ENCODE peak calls at places on chromosomes 5 and 9, in four cellular contexts. J is HL-60, B is upper lobe of right lung, F is astrocyte of the cerebellum. O is an unnamed sample.

GRCh38 chr5:36744678-36745659 is 131.6 kb upstream of the NIPBL start:
- DNase-seq in F (peak), J (no peak), B (peak), O (peak)

GRCh38 chr9:16030513-16031185 is 477.8 kb downstream of the CCDC171 start:
- DNase-seq in F (peak), B (no peak), J (no peak), O (no peak)

GRCh38 chr9:73121375-73121935 is 30.2 kb upstream of the ANXA1 start:
- DNase-seq in F (no peak), B (no peak), J (no peak), O (no peak)

GRCh38 chr9:89498845-89499480 is 1.1 kb upstream of the SEMA4D start:
- DNase-seq in B (no peak), F (no peak), J (no peak), O (no peak)

GRCh38 chr9:12730952-12731351 is 37.8 kb downstream of the TYRP1 start:
- DNase-seq in B (no peak), F (no peak), J (no peak), O (no peak)

GRCh38 chr9:129006328-129007034 is 21.6 kb downstream of the SH3GLB2 start:
- DNase-seq in J (peak), F (peak), B (peak), O (no peak)

GRCh38 chr9:33272061-33272460 is 7.2 kb downstream of the CHMP5 start:
- DNase-seq in J (no peak), B (no peak), F (no peak), O (no peak)

GRCh38 chr5:118126159-118126558 is 862.2 kb downstream of the DTWD2 start:
- DNase-seq in F (peak), B (no peak), J (no peak), O (no peak)

GRCh38 chr5:102959055-102959454 is 160.9 kb downstream of the GIN1 start:
- DNase-seq in F (peak), B (no peak), J (no peak), O (no peak)

GRCh38 chr5:151596839-151597539 is 5.9 kb upstream of the FAT2 start:
- DNase-seq in F (no peak), J (no peak), B (no peak), O (no peak)

GRCh38 chr5:32326216-32326772 is 13.6 kb upstream of the MTMR12 start:
- DNase-seq in F (no peak), B (no peak), J (no peak), O (no peak)

GRCh38 chr5:130316971-130317421 is 412.7 kb downstream of the CHSY3 start:
- DNase-seq in B (no peak), F (no peak), J (no peak), O (no peak)

GRCh38 chr5:2133936-2134335 is 251.2 kb upstream of the IRX4 start:
- DNase-seq in J (no peak), F (no peak), B (no peak), O (no peak)

GRCh38 chr9:98714833-98715232 is 6.1 kb upstream of the GABBR2 start:
- DNase-seq in F (no peak), B (no peak), J (no peak), O (no peak)

GRCh38 chr5:57749396-57749795 is 266.8 kb upstream of the ACTBL2 start:
- DNase-seq in F (no peak), J (no peak), B (no peak), O (no peak)

GRCh38 chr9:95005276-95006141 is 279.0 kb downstream of the AOPEP start:
- DNase-seq in F (no peak), B (no peak), J (no peak), O (no peak)

GRCh38 chr9:5842926-5843325 is 10.0 kb upstream of the ERMP1 start:
- DNase-seq in J (no peak), F (no peak), B (no peak), O (no peak)

GRCh38 chr5:76144892-76145291 is 61.7 kb downstream of the SV2C start:
- DNase-seq in B (no peak), J (no peak), F (no peak), O (no peak)

GRCh38 chr5:60382761-60383160 is 317.2 kb downstream of the DEPDC1B start:
- DNase-seq in F (peak), B (no peak), J (peak), O (no peak)

GRCh38 chr5:179323026-179323571 is 22.2 kb downstream of the ADAMTS2 start:
- DNase-seq in F (no peak), J (no peak), B (peak), O (no peak)

GRCh38 chr9:98081477-98082219 is 25.1 kb downstream of the NANS start:
- DNase-seq in J (no peak), B (peak), F (no peak), O (no peak)

DNA sequence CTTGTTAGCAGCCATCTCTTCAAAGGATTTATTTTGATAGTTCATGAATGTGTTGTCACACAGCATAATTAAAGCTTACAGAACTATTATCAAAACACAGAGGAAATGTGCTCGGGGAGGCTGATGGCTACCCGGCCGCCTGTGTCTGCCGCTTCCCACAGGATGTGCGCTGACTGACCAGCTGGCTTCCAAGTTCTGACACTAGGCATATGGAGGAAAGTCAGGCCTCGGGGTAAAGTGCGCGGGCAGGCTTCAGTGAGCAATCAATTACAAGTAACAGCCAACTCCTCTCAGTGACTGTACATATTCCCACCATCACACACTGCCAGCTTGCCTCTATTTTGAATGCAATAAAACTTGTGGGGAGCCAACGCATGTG is 77.5 kb downstream of the EBF1 start:
- DNase-seq in F (no peak), J (no peak), B (no peak), O (no peak)
- H3K4me3 ChIP-seq in F (no peak), J (no peak), B (peak), O (no peak)

DNA sequence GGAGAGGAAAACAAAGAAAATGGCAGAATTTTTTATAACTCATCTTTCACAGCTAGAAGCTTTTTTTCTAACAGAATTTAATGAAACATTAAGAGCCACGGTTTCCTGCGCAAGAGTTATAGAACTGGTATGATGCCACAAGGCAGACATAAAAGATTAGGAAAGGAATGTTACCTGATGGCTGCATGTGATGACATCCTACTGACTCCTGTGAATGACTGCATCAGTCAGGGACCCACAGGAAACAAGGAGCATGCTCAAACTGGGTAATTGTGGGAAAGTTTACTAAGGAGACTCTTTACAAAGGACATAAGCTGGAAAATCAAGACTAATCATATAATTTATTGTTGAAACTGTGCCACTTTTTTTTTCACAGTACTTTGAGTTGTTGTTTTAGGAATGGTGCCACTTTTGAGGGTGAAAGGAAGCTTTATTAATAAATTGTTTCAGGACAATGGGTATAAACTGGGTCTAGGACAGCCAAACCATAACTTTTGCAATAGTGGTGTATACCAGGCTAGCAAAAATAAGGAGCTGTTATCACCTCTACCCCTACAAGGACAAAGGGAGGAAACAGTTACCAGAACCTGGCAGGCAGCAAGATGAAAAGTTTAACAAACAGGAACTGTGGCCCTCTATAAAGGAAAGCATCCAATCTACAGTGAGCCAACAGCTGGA is 5.1 kb upstream of the TSLP start:
- DNase-seq in J (no peak), F (no peak), B (no peak), O (no peak)
- H3K4me3 ChIP-seq in J (no peak), F (no peak), B (no peak), O (no peak)

GRCh38 chr5:173213236-173213933 is 21.6 kb downstream of the NKX2-5 start:
- DNase-seq in J (no peak), B (peak), F (no peak), O (no peak)
- H3K4me3 ChIP-seq in J (no peak), B (no peak), F (no peak), O (no peak)

DNA sequence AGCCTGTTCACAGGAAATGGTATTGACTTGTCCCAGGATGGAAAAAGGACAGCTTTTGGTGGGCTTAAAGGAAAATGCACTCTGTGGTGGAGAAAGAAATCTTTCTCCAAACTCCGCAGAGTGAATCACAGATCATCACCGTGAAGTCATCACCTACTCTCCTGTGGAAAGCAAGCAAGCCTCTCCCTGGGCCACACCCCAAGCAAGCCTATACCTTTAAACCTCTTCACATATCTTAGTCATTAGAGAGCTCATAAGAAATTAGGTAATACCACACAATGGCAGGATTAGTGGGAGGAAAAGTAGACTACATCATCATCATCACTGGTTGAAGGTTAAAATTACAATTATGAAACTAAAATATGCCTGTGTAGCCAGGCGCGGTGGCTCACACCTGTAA is 23.2 kb downstream of the TLE1 start:
- DNase-seq in F (no peak), B (no peak), J (no peak), O (no peak)
- H3K4me3 ChIP-seq in F (no peak), B (no peak), J (no peak), O (no peak)

DNA sequence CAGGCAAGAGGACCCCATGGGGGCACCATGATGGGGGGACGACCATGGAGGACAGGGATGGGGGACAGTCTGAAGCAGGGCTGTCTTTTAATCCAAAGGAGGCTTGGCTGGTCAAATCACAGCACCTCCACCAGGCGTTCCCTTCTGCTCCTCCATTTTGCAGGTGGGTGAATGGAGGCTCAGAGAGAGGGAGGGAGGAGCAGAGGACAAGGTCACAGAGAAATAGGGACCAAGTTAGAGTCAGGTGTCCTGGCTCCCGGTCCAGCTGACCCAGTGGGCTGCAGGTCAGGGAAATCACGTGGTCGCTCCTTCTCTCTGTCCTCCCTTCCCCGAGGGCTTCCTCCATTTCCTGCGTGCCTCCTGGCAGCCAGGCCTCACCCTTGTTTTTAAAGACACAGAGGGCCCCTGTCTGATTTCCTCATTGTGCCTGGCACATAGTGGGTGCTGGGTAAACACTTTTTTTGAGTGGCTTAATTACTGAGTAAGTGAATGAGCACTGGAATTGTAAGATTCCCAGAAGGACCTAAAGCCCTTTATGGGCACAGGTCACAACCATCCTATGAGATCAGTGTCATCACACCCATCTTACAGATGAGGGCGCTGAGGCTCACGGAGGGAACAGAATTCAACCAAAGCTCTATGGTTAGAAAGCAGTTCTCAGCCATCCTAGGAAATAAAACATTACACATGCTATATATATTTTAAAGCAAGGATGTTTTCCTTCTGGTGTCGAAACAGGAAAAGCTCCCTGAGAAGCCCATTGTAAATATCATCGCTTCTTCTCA is 156.2 kb upstream of the SMIM23 start:
- DNase-seq in J (no peak), B (no peak), F (no peak), O (peak)
- H3K4me3 ChIP-seq in J (no peak), B (no peak), F (peak), O (peak)